ENCODE peak calls at places on chromosomes 5 and 9, in six cellular contexts. H is H1, X is HCT116, B is GM12878, R is HepG2, L is K562. Y is an unnamed sample.

GRCh38 chr9:123120131-123120530 is 86.7 kb downstream of the GPR21 start:
- DNase-seq in H (no peak), X (no peak), B (no peak), R (no peak), L (no peak), Y (peak; percentile 46)

GRCh38 chr5:53488195-53488594 is 7.8 kb downstream of the FST start:
- DNase-seq in H (no peak), X (no peak), B (no peak), R (no peak), L (no peak), Y (no peak)

GRCh38 chr5:142783601-142784291 is 13.6 kb downstream of the ARHGAP26 start:
- DNase-seq in H (no peak), X (no peak), B (peak; percentile 52), R (no peak), L (no peak), Y (no peak)

GRCh38 chr5:54388411-54388810 is 67.1 kb upstream of the HSPB3 start:
- DNase-seq in H (no peak), X (no peak), B (no peak), R (no peak), L (peak; percentile 28), Y (no peak)

GRCh38 chr5:137345396-137345795 is 153.7 kb downstream of the SPOCK1 start:
- DNase-seq in H (no peak), X (no peak), B (no peak), R (no peak), L (no peak), Y (no peak)

GRCh38 chr9:35814106-35814840 is 569 bp downstream of the HINT2 start:
- DNase-seq in H (no peak), X (no peak), B (no peak), R (peak; percentile 84), L (peak; percentile 77), Y (peak; percentile 81)

GRCh38 chr5:127871448-127872153 is 168.4 kb downstream of the CCDC192 start:
- DNase-seq in H (no peak), X (no peak), B (no peak), R (no peak), L (no peak), Y (no peak)

GRCh38 chr5:134383980-134384697 is 12.8 kb downstream of the UBE2B start:
- DNase-seq in H (no peak), X (no peak), B (peak; percentile 15), R (no peak), L (no peak), Y (no peak)

GRCh38 chr9:9504869-9505268 is 1107.9 kb downstream of the PTPRD start:
- DNase-seq in H (no peak), X (no peak), B (no peak), R (no peak), L (no peak), Y (no peak)

GRCh38 chr5:140189977-140190867 is 15.2 kb downstream of the CYSTM1 start:
- DNase-seq in H (no peak), X (no peak), B (no peak), R (no peak), L (peak; percentile 73), Y (no peak)

GRCh38 chr5:149210229-149210628 is 61.4 kb upstream of the AFAP1L1 start:
- DNase-seq in H (no peak), X (peak; percentile 88), B (no peak), R (peak; percentile 44), L (no peak), Y (no peak)

GRCh38 chr9:122051401-122052346 is 41.4 kb downstream of the TTLL11 start:
- DNase-seq in H (no peak), X (no peak), B (peak; percentile 23), R (no peak), L (peak; percentile 82), Y (no peak)

GRCh38 chr5:147339313-147339712 is 104.5 kb downstream of the STK32A start:
- DNase-seq in H (no peak), X (no peak), B (no peak), R (no peak), L (no peak), Y (no peak)

GRCh38 chr5:33032161-33033085 is 321.3 kb downstream of the NPR3 start:
- DNase-seq in H (no peak), X (no peak), B (no peak), R (no peak), L (no peak), Y (no peak)

GRCh38 chr5:66513130-66513529 is 83.1 kb upstream of the MAST4 start:
- DNase-seq in H (no peak), X (no peak), B (no peak), R (no peak), L (no peak), Y (no peak)

GRCh38 chr9:129381481-129381957 is 203.5 kb upstream of the IER5L start:
- DNase-seq in H (no peak), X (no peak), B (no peak), R (no peak), L (no peak), Y (no peak)

GRCh38 chr5:100827481-100827889 is 75.6 kb downstream of the ST8SIA4 start:
- DNase-seq in H (no peak), X (no peak), B (no peak), R (no peak), L (no peak), Y (no peak)

GRCh38 chr9:126296687-126297086 is 29.9 kb upstream of the MVB12B start:
- DNase-seq in H (no peak), X (no peak), B (no peak), R (no peak), L (no peak), Y (no peak)

GRCh38 chr9:76603448-76603895 is 144.5 kb downstream of the GCNT1 start:
- DNase-seq in H (no peak), X (no peak), B (no peak), R (no peak), L (no peak), Y (no peak)

GRCh38 chr9:137959641-137960411 is 82.2 kb downstream of the CACNA1B start:
- DNase-seq in H (no peak), X (no peak), B (no peak), R (no peak), L (no peak), Y (no peak)

GRCh38 chr5:123538670-123539459 is 26.9 kb downstream of the CSNK1G3 start:
- DNase-seq in H (no peak), X (no peak), B (no peak), R (no peak), L (no peak), Y (no peak)

GRCh38 chr9:129436751-129437625 is 183.9 kb downstream of the C9orf50 start:
- DNase-seq in H (no peak), X (no peak), B (no peak), R (no peak), L (peak; percentile 75), Y (no peak)

GRCh38 chr5:171314728-171315385 is 5.8 kb downstream of the TLX3 start:
- DNase-seq in H (no peak), X (no peak), B (no peak), R (no peak), L (no peak), Y (no peak)

GRCh38 chr5:135066781-135067430 is 32.9 kb upstream of the PITX1 start:
- DNase-seq in H (no peak), X (no peak), B (no peak), R (no peak), L (no peak), Y (no peak)

DNA sequence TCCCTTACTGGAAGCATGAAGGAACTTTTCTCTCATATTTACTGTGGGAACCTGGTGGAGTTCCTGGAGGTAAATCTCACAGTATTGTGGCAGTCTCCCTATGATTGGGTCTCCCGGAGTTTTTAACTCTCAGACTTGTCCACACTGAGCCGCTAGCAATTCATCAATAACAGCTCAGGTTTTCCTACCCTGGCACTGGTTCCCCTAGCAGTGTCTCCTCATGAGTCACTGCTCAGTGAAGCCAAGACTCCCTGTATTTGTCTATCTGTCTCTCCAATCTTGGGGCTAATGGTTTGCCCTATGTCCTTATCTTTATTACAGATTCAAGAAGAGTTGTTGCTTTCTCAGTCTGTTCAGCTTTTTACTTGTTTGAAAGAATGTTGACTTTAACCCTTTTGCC is 176.7 kb upstream of the FGF10 start:
- DNase-seq in H (no peak), X (no peak), B (no peak), R (no peak), L (no peak), Y (no peak)
- TF ChIP-seq YY1 in H (no peak), X (no peak), B (no peak), R (no peak), L (no peak), Y (no peak)

GRCh38 chr9:79189511-79189924 is 382.2 kb upstream of the TLE4 start:
- DNase-seq in H (no peak), X (no peak), B (no peak), R (no peak), L (no peak), Y (no peak)
- H3K9ac ChIP-seq in H (no peak overlapping the region), X (no peak overlapping the region), B (no peak overlapping the region), R (no peak overlapping the region), L (no peak overlapping the region), Y (no peak overlapping the region)

DNA sequence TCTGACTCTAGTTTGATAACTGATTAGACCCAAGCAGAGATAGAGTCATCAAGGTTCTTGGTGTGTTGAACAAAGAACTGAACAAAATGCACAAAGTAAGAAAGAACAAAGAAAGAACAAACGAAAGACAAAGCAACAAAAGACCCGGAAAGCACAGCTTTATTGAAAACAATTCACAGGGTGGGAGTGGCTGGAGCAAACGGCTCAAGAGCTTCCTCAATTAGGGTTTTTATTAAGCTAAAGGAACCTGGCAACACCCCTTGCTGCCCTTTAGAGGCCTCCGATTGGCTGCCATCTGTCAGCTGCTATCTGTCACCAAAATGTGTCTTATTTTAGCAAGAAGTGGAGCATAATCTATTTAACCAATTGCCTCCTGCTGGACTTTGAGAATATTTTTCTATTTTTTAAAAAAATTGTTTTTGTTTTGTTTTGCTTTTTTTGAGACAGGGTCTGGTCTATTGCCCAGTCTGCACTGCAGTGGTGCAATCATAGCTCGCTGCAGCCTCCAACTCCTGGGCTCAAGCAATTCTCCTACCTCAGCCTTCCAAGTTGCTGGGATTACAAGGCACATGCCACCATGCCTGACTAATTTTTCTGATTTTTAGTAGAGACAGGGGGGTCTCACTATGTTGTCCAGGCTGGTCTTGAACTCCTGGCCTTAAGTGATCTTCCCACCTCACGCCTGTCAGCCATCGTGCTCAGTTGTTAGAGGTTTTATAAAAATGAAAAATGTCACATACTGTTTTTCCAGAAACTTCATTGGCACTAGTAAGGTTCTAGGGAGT is 7.6 kb upstream of the ABO start:
- DNase-seq in H (no peak), X (no peak), B (no peak), R (no peak), L (no peak), Y (no peak)
- TF ChIP-seq ZNF274 in H (no peak), X (no peak), B (no peak), R (no peak), L (no peak), Y (no peak)

DNA sequence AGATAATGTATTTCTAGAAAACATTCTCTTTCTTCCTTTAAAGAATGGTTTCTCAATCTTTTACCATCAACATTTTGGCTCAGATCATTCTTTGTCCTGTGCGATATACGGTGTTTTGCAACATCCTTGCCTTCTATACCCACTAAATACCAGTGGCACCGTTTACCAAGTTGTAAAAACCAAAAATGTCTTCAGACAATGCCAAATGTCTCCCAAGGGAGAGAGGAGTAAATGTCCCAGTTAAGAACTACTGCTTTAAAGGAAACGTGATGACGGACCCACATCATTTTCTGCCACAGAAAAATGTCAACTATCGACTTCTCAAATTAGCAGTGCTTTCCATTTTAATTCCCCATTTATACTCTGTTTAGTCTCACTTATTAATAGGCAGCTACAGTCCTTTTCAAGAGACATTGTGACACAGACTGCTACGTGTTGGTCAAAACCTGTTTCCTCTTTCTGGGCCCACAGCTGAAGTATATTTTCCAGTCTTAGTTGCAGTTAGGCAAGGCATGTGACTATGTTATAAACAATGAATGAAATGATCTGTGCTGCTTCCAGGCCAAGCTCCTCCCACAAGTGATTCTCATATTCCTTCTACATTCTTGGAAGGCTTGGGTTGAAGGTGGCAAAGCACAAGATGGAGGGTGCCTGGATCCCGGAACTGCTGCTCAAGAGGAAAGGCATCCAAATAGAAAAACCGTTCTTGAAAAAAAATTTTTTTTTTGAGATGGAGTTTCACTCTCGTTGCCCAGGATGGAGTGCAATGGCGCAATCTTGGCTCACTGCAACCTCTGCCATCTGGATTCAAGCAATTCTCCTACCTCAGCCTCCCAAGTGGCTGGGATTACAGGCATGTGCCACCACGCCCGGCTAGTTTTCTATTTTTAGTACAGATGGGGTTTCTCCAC is 8.8 kb downstream of the PRXL2C start:
- DNase-seq in H (no peak), X (no peak), B (no peak), R (no peak), L (no peak), Y (no peak)
- TF ChIP-seq YY1 in H (no peak), X (no peak), B (no peak), R (no peak), L (no peak), Y (no peak)